ENCODE peak calls at places on chromosomes 11 and 22, in eight cellular contexts. X is ascending aorta; A is kidney epithelial cell; Q is HCT116; L is stimulated activated naive CD8-positive, alpha-beta T cell treated with anti-CD3 and anti-CD28 coated beads, Interleukin-15, Interleukin-2, amounts not matched to agents 100 U/mL and 50 U/mL, for 24 hours; R is Right ventricle myocardium superior; O is H54; M is pulmonary artery endothelial cell. S is an unnamed sample.

GRCh38 chr11:76763573-76764348 is 19.4 kb upstream of the TSKU start:
- DNase-seq in X (no peak), A (no peak), Q (no peak), L (no peak), R (peak), O (no peak), M (peak), S (no peak)

GRCh38 chr11:116927163-116927772 is 89.8 kb upstream of the APOA1 start:
- DNase-seq in X (no peak), A (no peak), Q (no peak), L (peak), R (no peak), O (no peak), M (no peak), S (no peak)

GRCh38 chr11:6548121-6548520 is 51.0 kb downstream of the DNHD1 start:
- DNase-seq in X (no peak), A (no peak), Q (no peak), L (no peak), R (no peak), O (no peak), M (no peak), S (no peak)

GRCh38 chr11:8839306-8839956 is 71.6 kb upstream of the AKIP1 start:
- DNase-seq in X (no peak), A (no peak), Q (no peak), L (no peak), R (no peak), O (no peak), M (no peak), S (no peak)

GRCh38 chr11:93728792-93729128 is 12.5 kb downstream of the TAF1D start:
- DNase-seq in X (no peak), A (no peak), Q (no peak), L (no peak), R (no peak), O (no peak), M (no peak), S (no peak)

GRCh38 chr22:39212721-39213376 is 31.9 kb downstream of the PDGFB start:
- DNase-seq in X (peak), A (peak), Q (peak), L (peak), R (no peak), O (peak), M (no peak), S (no peak)

GRCh38 chr22:35838849-35839646 is 121.4 kb downstream of the APOL5 start:
- DNase-seq in X (peak), A (no peak), Q (peak), L (no peak), R (no peak), O (no peak), M (no peak), S (no peak)

GRCh38 chr11:21582791-21583190 is 610.1 kb upstream of the ANO5 start:
- DNase-seq in X (no peak), A (no peak), Q (no peak), L (no peak), R (no peak), O (no peak), M (no peak), S (no peak)

GRCh38 chr11:87295237-87295636 is 257.5 kb downstream of the TMEM135 start:
- DNase-seq in X (no peak), A (no peak), Q (no peak), L (no peak), R (no peak), O (no peak), M (no peak), S (no peak)

GRCh38 chr11:71964641-71965040 is 34.1 kb upstream of the IL18BP start:
- DNase-seq in X (no peak), A (peak), Q (no peak), L (no peak), R (no peak), O (no peak), M (no peak), S (no peak)

GRCh38 chr11:73632996-73633395 is 13.4 kb upstream of the PLEKHB1 start:
- DNase-seq in X (no peak), A (no peak), Q (no peak), L (no peak), R (no peak), O (no peak), M (no peak), S (no peak)

GRCh38 chr11:44138980-44139379 is 43.5 kb downstream of the EXT2 start:
- DNase-seq in X (no peak), A (no peak), Q (no peak), L (no peak), R (no peak), O (no peak), M (no peak), S (no peak)

GRCh38 chr22:27057717-27058116 is 400.3 kb downstream of the MIAT start:
- DNase-seq in X (no peak), A (no peak), Q (no peak), L (no peak), R (no peak), O (no peak), M (no peak), S (no peak)

GRCh38 chr11:128496249-128496648 is 91.1 kb downstream of the ETS1 start:
- DNase-seq in X (no peak), A (no peak), Q (no peak), L (no peak), R (no peak), O (no peak), M (no peak), S (no peak)

GRCh38 chr22:24315367-24315781 is 44.7 kb downstream of the SPECC1L start:
- DNase-seq in X (no peak), A (no peak), Q (no peak), L (no peak), R (no peak), O (no peak), M (no peak), S (no peak)

GRCh38 chr22:19604711-19605268 is 80.6 kb upstream of the CLDN5 start:
- DNase-seq in X (no peak), A (no peak), Q (no peak), L (no peak), R (no peak), O (no peak), M (peak), S (no peak)

GRCh38 chr22:37232140-37232998 is 11.7 kb downstream of the RAC2 start:
- DNase-seq in X (no peak), A (no peak), Q (no peak), L (peak), R (no peak), O (no peak), M (no peak), S (no peak)

GRCh38 chr11:111603633-111604130 is 1.4 kb downstream of the SIK2 start:
- DNase-seq in X (no peak), A (no peak), Q (no peak), L (no peak), R (no peak), O (no peak), M (no peak), S (no peak)

GRCh38 chr11:131111775-131112174 is 195.5 kb upstream of the SNX19 start:
- DNase-seq in X (no peak), A (no peak), Q (no peak), L (no peak), R (no peak), O (no peak), M (no peak), S (no peak)